ENCODE peak calls at places on chromosomes 16 and 17, in six cellular contexts. One of them, this sample, is unnamed.

GRCh38 chr17:75242461-75243042 is 18.9 kb downstream of the GGA3 start:
- DNase-seq in H9: no peak
- DNase-seq in IMR-90: no peak
- DNase-seq in neuronal stem cell: no peak
- DNase-seq in H1: no peak
- DNase-seq in mesenchymal stem cell: no peak
- DNase-seq in this sample: no peak

GRCh38 chr16:67181346-67181745 is 2.4 kb downstream of the MATCAP1 start:
- DNase-seq in H9: no peak
- DNase-seq in IMR-90: peak; percentile 92
- DNase-seq in neuronal stem cell: no peak
- DNase-seq in H1: no peak
- DNase-seq in mesenchymal stem cell: peak; percentile 85
- DNase-seq in this sample: no peak

GRCh38 chr16:11138769-11139623 is 117.0 kb downstream of the SOCS1 start:
- DNase-seq in H9: peak; percentile 10
- DNase-seq in IMR-90: peak; percentile 44
- DNase-seq in neuronal stem cell: no peak
- DNase-seq in H1: no peak
- DNase-seq in mesenchymal stem cell: peak; percentile 57
- DNase-seq in this sample: peak; percentile 91

GRCh38 chr17:13393841-13394710 is 207.7 kb downstream of the HS3ST3A1 start:
- DNase-seq in H9: no peak
- DNase-seq in IMR-90: peak; percentile 94
- DNase-seq in neuronal stem cell: no peak
- DNase-seq in H1: no peak
- DNase-seq in mesenchymal stem cell: peak; percentile 13
- DNase-seq in this sample: no peak

GRCh38 chr16:1615761-1616160 is 3.6 kb downstream of the CRAMP1 start:
- DNase-seq in H9: no peak
- DNase-seq in IMR-90: peak; percentile 57
- DNase-seq in neuronal stem cell: no peak
- DNase-seq in H1: no peak
- DNase-seq in mesenchymal stem cell: peak; percentile 12
- DNase-seq in this sample: no peak

GRCh38 chr17:21241564-21241963 is 11.6 kb downstream of the NATD1 start:
- DNase-seq in H9: no peak
- DNase-seq in IMR-90: no peak
- DNase-seq in neuronal stem cell: no peak
- DNase-seq in H1: no peak
- DNase-seq in mesenchymal stem cell: no peak
- DNase-seq in this sample: no peak

GRCh38 chr16:23374721-23375120 is 72.6 kb downstream of the SCNN1B start:
- DNase-seq in H9: peak; percentile 51
- DNase-seq in IMR-90: no peak
- DNase-seq in neuronal stem cell: no peak
- DNase-seq in H1: no peak
- DNase-seq in mesenchymal stem cell: no peak
- DNase-seq in this sample: no peak

GRCh38 chr17:36850794-36851193 is 86.5 kb upstream of the LHX1 start:
- DNase-seq in H9: no peak
- DNase-seq in IMR-90: peak; percentile 74
- DNase-seq in neuronal stem cell: no peak
- DNase-seq in H1: no peak
- DNase-seq in mesenchymal stem cell: peak; percentile 84
- DNase-seq in this sample: peak; percentile 82

GRCh38 chr17:63446981-63447687 is 1.0 kb upstream of the CYB561 start:
- DNase-seq in H9: peak; percentile 83
- DNase-seq in IMR-90: no peak
- DNase-seq in neuronal stem cell: no peak
- DNase-seq in H1: no peak
- DNase-seq in mesenchymal stem cell: no peak
- DNase-seq in this sample: peak; percentile 89

GRCh38 chr17:21066394-21066793 is 23.6 kb upstream of the USP22 start:
- DNase-seq in H9: no peak
- DNase-seq in IMR-90: no peak
- DNase-seq in neuronal stem cell: no peak
- DNase-seq in H1: no peak
- DNase-seq in mesenchymal stem cell: no peak
- DNase-seq in this sample: no peak

GRCh38 chr16:23148513-23149266 is 562 bp downstream of the USP31 start:
- DNase-seq in H9: peak; percentile 34
- DNase-seq in IMR-90: peak; percentile 22
- DNase-seq in neuronal stem cell: peak; percentile 32
- DNase-seq in H1: no peak
- DNase-seq in mesenchymal stem cell: peak; percentile 57
- DNase-seq in this sample: no peak

GRCh38 chr17:64037180-64037579 is 16.7 kb upstream of the ICAM2 start:
- DNase-seq in H9: no peak
- DNase-seq in IMR-90: no peak
- DNase-seq in neuronal stem cell: no peak
- DNase-seq in H1: no peak
- DNase-seq in mesenchymal stem cell: no peak
- DNase-seq in this sample: no peak

GRCh38 chr16:31216552-31217530 is at the start of gene PYDC1:
- DNase-seq in H9: peak; percentile 78
- DNase-seq in IMR-90: no peak
- DNase-seq in neuronal stem cell: no peak
- DNase-seq in H1: no peak
- DNase-seq in mesenchymal stem cell: no peak
- DNase-seq in this sample: peak; percentile 64

GRCh38 chr16:24273511-24273910 is 17.4 kb downstream of the CACNG3 start:
- DNase-seq in H9: no peak
- DNase-seq in IMR-90: peak; percentile 17
- DNase-seq in neuronal stem cell: no peak
- DNase-seq in H1: no peak
- DNase-seq in mesenchymal stem cell: no peak
- DNase-seq in this sample: no peak

GRCh38 chr16:11034481-11034931 is 90.1 kb downstream of the CLEC16A start:
- DNase-seq in H9: no peak
- DNase-seq in IMR-90: peak; percentile 24
- DNase-seq in neuronal stem cell: no peak
- DNase-seq in H1: no peak
- DNase-seq in mesenchymal stem cell: peak; percentile 86
- DNase-seq in this sample: no peak

GRCh38 chr17:72599891-72600290 is 479.1 kb downstream of the SOX9 start:
- DNase-seq in H9: no peak
- DNase-seq in IMR-90: no peak
- DNase-seq in neuronal stem cell: no peak
- DNase-seq in H1: no peak
- DNase-seq in mesenchymal stem cell: no peak
- DNase-seq in this sample: no peak

GRCh38 chr17:36937961-36938565 is 788 bp downstream of the LHX1 start:
- DNase-seq in H9: peak; percentile 81
- DNase-seq in IMR-90: peak; percentile 25
- DNase-seq in neuronal stem cell: no peak
- DNase-seq in H1: no peak
- DNase-seq in mesenchymal stem cell: peak; percentile 52
- DNase-seq in this sample: peak; percentile 70

GRCh38 chr16:23504076-23504452 is 6.2 kb downstream of the GGA2 start:
- DNase-seq in H9: no peak
- DNase-seq in IMR-90: peak; percentile 16
- DNase-seq in neuronal stem cell: no peak
- DNase-seq in H1: no peak
- DNase-seq in mesenchymal stem cell: no peak
- DNase-seq in this sample: no peak

GRCh38 chr17:81460856-81461460 is 51.6 kb downstream of the ACTG1 start:
- DNase-seq in H9: no peak
- DNase-seq in IMR-90: no peak
- DNase-seq in neuronal stem cell: no peak
- DNase-seq in H1: no peak
- DNase-seq in mesenchymal stem cell: no peak
- DNase-seq in this sample: no peak

GRCh38 chr17:1006054-1006453 is 9.1 kb downstream of the TIMM22 start:
- DNase-seq in H9: no peak
- DNase-seq in IMR-90: no peak
- DNase-seq in neuronal stem cell: no peak
- DNase-seq in H1: no peak
- DNase-seq in mesenchymal stem cell: no peak
- DNase-seq in this sample: no peak

GRCh38 chr17:1005361-1005946 is 8.5 kb downstream of the TIMM22 start:
- DNase-seq in H9: no peak
- DNase-seq in IMR-90: peak; percentile 54
- DNase-seq in neuronal stem cell: no peak
- DNase-seq in H1: no peak
- DNase-seq in mesenchymal stem cell: no peak
- DNase-seq in this sample: peak; percentile 26

GRCh38 chr17:1003972-1004768 is 7.2 kb downstream of the TIMM22 start:
- DNase-seq in H9: no peak
- DNase-seq in IMR-90: no peak
- DNase-seq in neuronal stem cell: no peak
- DNase-seq in H1: no peak
- DNase-seq in mesenchymal stem cell: peak; percentile 56
- DNase-seq in this sample: no peak

GRCh38 chr17:1003633-1003971 is 6.7 kb downstream of the TIMM22 start:
- DNase-seq in H9: no peak
- DNase-seq in IMR-90: no peak
- DNase-seq in neuronal stem cell: no peak
- DNase-seq in H1: no peak
- DNase-seq in mesenchymal stem cell: no peak
- DNase-seq in this sample: no peak

GRCh38 chr17:1004769-1005295 is 7.9 kb downstream of the TIMM22 start:
- DNase-seq in H9: no peak
- DNase-seq in IMR-90: no peak
- DNase-seq in neuronal stem cell: no peak
- DNase-seq in H1: no peak
- DNase-seq in mesenchymal stem cell: no peak
- DNase-seq in this sample: peak; percentile 67
- H2BK15ac ChIP-seq in H9: no peak overlapping the region
- H2BK15ac ChIP-seq in IMR-90: no peak overlapping the region
- H2BK15ac ChIP-seq in neuronal stem cell: no peak overlapping the region
- H2BK15ac ChIP-seq in H1: no peak overlapping the region
- H2BK15ac ChIP-seq in mesenchymal stem cell: no peak overlapping the region
- H2BK15ac ChIP-seq in this sample: no peak overlapping the region

DNA sequence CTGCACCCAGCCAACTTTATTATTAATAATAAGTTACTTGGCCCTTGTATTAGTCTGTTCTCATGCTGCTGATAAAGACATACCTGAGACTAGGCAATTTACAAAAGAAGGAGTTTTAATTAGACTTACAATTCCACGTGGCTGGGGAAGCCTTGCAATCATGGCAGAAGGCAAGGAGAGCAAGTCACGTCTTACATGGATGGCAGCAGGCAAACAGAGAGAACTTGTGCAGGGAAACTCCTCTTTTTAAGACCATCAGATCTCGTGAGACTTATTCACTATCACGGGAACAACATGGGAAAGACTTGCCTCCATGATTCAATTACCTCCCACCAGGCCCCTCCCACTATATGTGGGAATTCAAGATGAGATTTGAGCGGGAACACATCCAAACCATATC is 47.7 kb downstream of the SYT17 start:
- DNase-seq in H9: no peak
- DNase-seq in IMR-90: no peak
- DNase-seq in neuronal stem cell: no peak
- DNase-seq in H1: no peak
- DNase-seq in mesenchymal stem cell: no peak
- DNase-seq in this sample: no peak
- H3K18ac ChIP-seq in H9: no peak overlapping the region
- H3K18ac ChIP-seq in IMR-90: no peak overlapping the region
- H3K18ac ChIP-seq in neuronal stem cell: no peak overlapping the region
- H3K18ac ChIP-seq in H1: no peak overlapping the region
- H3K18ac ChIP-seq in mesenchymal stem cell: no peak overlapping the region
- H3K18ac ChIP-seq in this sample: no peak overlapping the region

DNA sequence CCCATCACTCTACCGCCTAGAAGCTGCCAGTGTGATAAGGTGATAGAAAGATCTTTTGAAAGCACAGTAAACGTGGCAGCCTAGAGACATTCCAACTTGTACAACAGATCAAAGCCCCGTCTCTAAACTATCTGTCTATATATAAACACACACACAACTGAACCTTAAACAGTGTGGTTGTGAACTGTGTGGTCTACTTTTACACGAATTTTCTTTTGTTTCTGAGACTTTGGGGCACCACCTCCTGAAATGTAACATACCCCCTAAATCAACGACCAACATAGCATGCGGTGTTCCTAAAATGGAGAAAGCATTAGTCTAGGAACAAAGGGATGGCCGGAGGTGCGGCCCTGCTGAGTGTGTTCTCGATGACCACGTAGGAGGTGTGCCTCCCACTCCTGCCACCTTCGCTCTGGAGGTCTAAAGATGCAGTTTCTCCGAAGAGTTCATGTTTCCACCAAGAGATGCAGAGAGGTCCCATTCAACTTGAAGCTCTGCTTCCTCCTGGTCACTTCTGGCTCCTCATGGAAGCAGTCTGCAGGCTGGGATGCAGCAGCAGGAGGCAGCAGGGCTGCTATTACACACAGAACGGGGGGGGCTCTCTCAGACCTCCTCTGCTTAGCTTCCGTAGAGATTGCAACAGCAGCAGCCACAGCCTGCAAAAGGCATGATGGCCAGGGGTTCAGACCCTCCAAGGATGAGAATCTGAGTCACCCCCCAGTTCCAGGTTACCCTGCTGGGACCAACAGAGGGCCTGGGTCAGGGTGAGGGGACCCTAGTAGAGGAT is 22.6 kb upstream of the USP10 start:
- DNase-seq in H9: no peak
- DNase-seq in IMR-90: peak; percentile 33
- DNase-seq in neuronal stem cell: no peak
- DNase-seq in H1: no peak
- DNase-seq in mesenchymal stem cell: no peak
- DNase-seq in this sample: no peak
- H2BK15ac ChIP-seq in H9: no peak overlapping the region
- H2BK15ac ChIP-seq in IMR-90: no peak overlapping the region
- H2BK15ac ChIP-seq in neuronal stem cell: no peak overlapping the region
- H2BK15ac ChIP-seq in H1: no peak overlapping the region
- H2BK15ac ChIP-seq in mesenchymal stem cell: no peak overlapping the region
- H2BK15ac ChIP-seq in this sample: no peak overlapping the region

GRCh38 chr16:81552743-81553079 is 108.1 kb downstream of the CMIP start:
- DNase-seq in H9: no peak
- DNase-seq in IMR-90: no peak
- DNase-seq in neuronal stem cell: no peak
- DNase-seq in H1: no peak
- DNase-seq in mesenchymal stem cell: no peak
- DNase-seq in this sample: no peak

GRCh38 chr16:81553080-81553813 is 108.6 kb downstream of the CMIP start:
- DNase-seq in H9: no peak
- DNase-seq in IMR-90: peak; percentile 47
- DNase-seq in neuronal stem cell: no peak
- DNase-seq in H1: no peak
- DNase-seq in mesenchymal stem cell: no peak
- DNase-seq in this sample: no peak

GRCh38 chr16:81550412-81550768 is 105.8 kb downstream of the CMIP start:
- DNase-seq in H9: no peak
- DNase-seq in IMR-90: no peak
- DNase-seq in neuronal stem cell: no peak
- DNase-seq in H1: no peak
- DNase-seq in mesenchymal stem cell: no peak
- DNase-seq in this sample: no peak

GRCh38 chr16:81551141-81551808 is 106.7 kb downstream of the CMIP start:
- DNase-seq in H9: no peak
- DNase-seq in IMR-90: peak; percentile 70
- DNase-seq in neuronal stem cell: no peak
- DNase-seq in H1: no peak
- DNase-seq in mesenchymal stem cell: peak; percentile 80
- DNase-seq in this sample: peak; percentile 67

GRCh38 chr16:81551821-81552304 is 107.3 kb downstream of the CMIP start:
- DNase-seq in H9: no peak
- DNase-seq in IMR-90: peak; percentile 71
- DNase-seq in neuronal stem cell: no peak
- DNase-seq in H1: no peak
- DNase-seq in mesenchymal stem cell: peak; percentile 70
- DNase-seq in this sample: no peak
- H3K18ac ChIP-seq in H9: no peak overlapping the region
- H3K18ac ChIP-seq in IMR-90: no peak overlapping the region
- H3K18ac ChIP-seq in neuronal stem cell: no peak overlapping the region
- H3K18ac ChIP-seq in H1: no peak overlapping the region
- H3K18ac ChIP-seq in mesenchymal stem cell: peak overlapping the region; percentile 30
- H3K18ac ChIP-seq in this sample: no peak overlapping the region